ENCODE peak calls at places on chromosomes 6 and 20, in four cellular contexts. B is prostate gland, V is heart left ventricle, Q is thyroid gland. P is an unnamed sample.

GRCh38 chr20:57938158-57939108 is 228.6 kb upstream of the PMEPA1 start:
- DNase-seq in B (no peak), V (peak), Q (no peak), P (no peak)

GRCh38 chr6:54892831-54893230 is 46.3 kb downstream of the FAM83B start:
- DNase-seq in B (no peak), V (no peak), Q (no peak), P (peak)

GRCh38 chr6:143449731-143450452 is 603 bp downstream of the ADAT2 start:
- DNase-seq in B (peak), V (no peak), Q (no peak), P (no peak)

GRCh38 chr6:43798688-43799444 is 28.9 kb downstream of the VEGFA start:
- DNase-seq in B (no peak), V (peak), Q (peak), P (peak)

GRCh38 chr6:106184629-106185028 is 98.5 kb downstream of the PRDM1 start:
- DNase-seq in B (no peak), V (no peak), Q (no peak), P (no peak)

GRCh38 chr20:39356913-39357312 is 394.8 kb downstream of the DHX35 start:
- DNase-seq in B (no peak), V (no peak), Q (no peak), P (no peak)

GRCh38 chr6:19052219-19052618 is 665.1 kb downstream of the RNF144B start:
- DNase-seq in B (no peak), V (no peak), Q (no peak), P (no peak)

GRCh38 chr20:50415516-50416268 is 94.5 kb upstream of the PTPN1 start:
- DNase-seq in B (peak), V (peak), Q (peak), P (peak)

GRCh38 chr6:148157841-148158240 is 184.8 kb upstream of the SASH1 start:
- DNase-seq in B (no peak), V (no peak), Q (peak), P (no peak)

GRCh38 chr6:83226517-83226916 is 33.4 kb downstream of the RWDD2A start:
- DNase-seq in B (no peak), V (no peak), Q (no peak), P (no peak)

GRCh38 chr6:142384455-142385332 is 82.9 kb downstream of the ADGRG6 start:
- DNase-seq in B (no peak), V (no peak), Q (no peak), P (no peak)

GRCh38 chr6:42101186-42101657 is 41.2 kb downstream of the C6orf132 start:
- DNase-seq in B (peak), V (no peak), Q (peak), P (no peak)

GRCh38 chr6:69915346-69915745 is 49.0 kb downstream of the COL19A1 start:
- DNase-seq in B (no peak), V (no peak), Q (no peak), P (no peak)

GRCh38 chr6:56843476-56844349 is 111.2 kb upstream of the BEND6 start:
- DNase-seq in B (peak), V (peak), Q (peak), P (peak)

GRCh38 chr6:166402582-166403277 is 20.0 kb upstream of the MPC1 start:
- DNase-seq in B (no peak), V (no peak), Q (no peak), P (no peak)

GRCh38 chr6:8499540-8499939 is 64.2 kb upstream of the SLC35B3 start:
- DNase-seq in B (no peak), V (no peak), Q (peak), P (peak)

GRCh38 chr6:160781298-160781697 is 79.3 kb downstream of the PLG start:
- DNase-seq in B (no peak), V (no peak), Q (no peak), P (no peak)

GRCh38 chr6:135129139-135129867 is 51.8 kb upstream of the MYB start:
- DNase-seq in B (no peak), V (no peak), Q (no peak), P (no peak)

GRCh38 chr20:63625771-63626423 is 1.0 kb downstream of the GMEB2 start:
- DNase-seq in B (no peak), V (no peak), Q (peak), P (no peak)

GRCh38 chr6:121666809-121667208 is 231.4 kb downstream of the GJA1 start:
- DNase-seq in B (no peak), V (no peak), Q (no peak), P (peak)

DNA sequence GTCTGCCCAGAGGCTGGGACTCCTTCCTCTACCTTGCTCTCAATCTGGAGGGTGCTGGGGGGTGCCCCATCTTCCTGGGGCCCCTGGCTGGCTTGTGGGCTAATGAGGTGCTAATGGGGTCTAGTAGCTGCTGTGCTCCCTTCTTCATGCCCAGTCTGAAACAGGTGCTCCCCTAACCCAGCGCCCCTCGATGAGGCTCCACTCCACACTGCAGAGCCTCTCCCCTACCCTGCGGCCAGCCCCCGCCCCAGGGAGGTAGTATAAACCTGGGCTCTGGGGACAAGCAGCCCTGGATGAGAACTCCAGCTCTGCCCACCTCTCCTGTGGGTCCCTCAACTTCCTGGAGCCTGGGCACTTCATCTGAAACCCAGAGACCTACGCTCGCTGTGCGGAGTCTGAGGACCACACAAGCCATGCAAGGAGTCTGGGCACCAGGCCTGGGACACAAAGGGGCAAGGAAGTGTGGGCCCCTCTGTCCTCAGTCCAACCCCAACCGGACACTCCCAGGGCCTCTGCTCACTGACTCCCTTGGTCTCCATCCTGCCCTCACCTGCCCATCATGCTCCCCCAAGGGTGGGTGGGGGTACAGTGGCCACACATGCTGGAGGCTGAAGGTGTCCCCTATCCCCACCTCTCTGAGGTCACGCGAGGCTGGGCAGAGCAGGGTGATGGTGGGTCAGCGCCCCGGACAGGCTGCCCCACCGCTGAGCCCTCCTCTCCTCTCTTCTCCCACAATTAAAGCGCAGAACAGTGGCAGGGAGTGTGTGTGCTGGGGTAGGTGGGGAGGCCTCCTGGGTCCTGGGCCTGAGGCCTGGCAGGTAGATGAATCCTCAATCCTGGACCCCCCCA is 6.2 kb downstream of the RPL10A start:
- DNase-seq in B (no peak), V (no peak), Q (no peak), P (no peak)
- TF ChIP-seq POLR2A in B (no peak), V (no peak), Q (no peak), P (no peak)

DNA sequence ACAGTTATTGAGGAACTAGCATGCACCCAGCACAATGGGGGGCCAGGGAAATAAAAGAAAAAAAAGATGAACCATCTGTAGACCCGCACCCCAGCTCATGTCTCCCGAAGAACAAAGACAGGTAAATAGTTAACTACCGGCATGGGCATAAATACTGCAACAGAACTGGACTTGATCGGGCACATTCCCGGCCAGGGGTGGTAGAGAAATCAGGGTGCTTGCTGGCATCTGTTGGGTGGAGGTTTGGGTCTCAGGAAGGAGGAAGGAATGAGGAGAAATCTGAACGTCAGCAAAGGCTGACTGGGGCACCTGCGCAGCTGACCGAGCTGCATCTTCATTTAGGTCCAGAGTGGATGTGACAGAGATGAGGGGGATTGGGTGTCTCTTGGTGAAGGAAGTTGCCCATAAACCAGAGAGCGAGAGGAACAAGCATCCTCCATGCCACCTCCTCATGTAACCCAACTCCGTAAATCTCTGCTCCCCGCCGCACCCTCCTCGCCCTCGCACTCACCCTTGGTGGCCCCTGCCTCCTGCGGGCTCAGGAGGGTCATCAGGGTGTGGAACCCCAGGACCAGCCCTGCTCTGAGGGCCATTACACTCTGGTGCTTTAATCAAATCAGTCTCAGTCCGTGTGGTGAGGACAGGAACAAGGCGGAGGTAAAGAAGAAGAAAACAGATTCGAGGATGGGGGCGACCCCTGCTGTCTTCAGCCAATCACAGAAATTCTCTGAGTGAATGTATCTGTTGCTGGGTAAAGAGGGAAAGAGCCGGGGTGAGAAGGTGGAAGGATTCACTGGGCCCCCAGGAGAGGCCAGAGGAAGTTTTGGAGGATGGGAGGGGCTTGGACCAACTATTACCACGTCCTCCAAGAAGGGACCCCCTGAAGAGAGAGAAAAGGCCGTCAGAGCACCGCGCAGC is at the start of gene HLA-DOA:
- DNase-seq in B (no peak), V (no peak), Q (no peak), P (peak)
- TF ChIP-seq POLR2A in B (no peak), V (no peak), Q (no peak), P (no peak)

GRCh38 chr6:7052441-7052936 is 55.3 kb upstream of the RREB1 start:
- DNase-seq in B (no peak), V (peak), Q (peak), P (no peak)

GRCh38 chr6:7053125-7053784 is 54.5 kb upstream of the RREB1 start:
- DNase-seq in B (no peak), V (no peak), Q (peak), P (no peak)

GRCh38 chr6:7050099-7050498 is 57.7 kb upstream of the RREB1 start:
- DNase-seq in B (no peak), V (no peak), Q (no peak), P (no peak)

GRCh38 chr6:7050911-7051779 is 56.6 kb upstream of the RREB1 start:
- DNase-seq in B (peak), V (peak), Q (peak), P (no peak)

DNA sequence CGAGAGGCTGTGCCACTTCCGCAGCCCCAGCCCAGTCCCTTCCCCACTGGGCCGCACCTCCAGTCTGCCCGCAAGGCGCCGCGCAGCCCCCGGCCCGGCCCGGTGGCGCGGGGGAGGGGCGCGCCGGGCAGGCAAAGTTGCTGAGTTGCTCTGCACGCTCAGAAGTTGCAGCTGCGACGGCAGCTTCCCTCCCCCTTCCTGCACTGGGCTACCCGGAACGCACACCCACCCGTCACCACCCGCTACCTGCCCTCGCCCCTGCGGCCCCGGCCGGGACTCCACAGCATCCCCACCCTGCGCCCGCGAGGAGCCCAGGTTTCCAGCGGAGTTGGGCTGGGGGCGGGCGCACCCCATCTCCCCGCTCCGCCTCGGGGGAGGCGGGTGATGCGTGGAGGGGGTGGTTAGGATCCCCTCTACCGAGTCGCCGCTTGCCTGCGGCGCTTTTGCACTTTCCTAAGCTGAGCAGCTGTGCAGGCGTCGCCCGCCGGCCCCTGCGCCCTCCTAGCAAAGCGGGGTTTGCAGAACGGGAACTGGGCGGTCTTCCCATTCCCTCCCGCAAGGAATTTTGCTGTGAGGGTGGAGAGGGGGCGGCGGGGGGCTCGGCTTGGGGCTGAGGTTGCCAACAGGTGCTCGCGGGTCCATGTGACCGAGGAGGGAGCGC is 55.9 kb upstream of the RREB1 start:
- DNase-seq in B (peak), V (peak), Q (peak), P (no peak)
- TF ChIP-seq POLR2A in B (no peak), V (no peak), Q (no peak), P (no peak)

DNA sequence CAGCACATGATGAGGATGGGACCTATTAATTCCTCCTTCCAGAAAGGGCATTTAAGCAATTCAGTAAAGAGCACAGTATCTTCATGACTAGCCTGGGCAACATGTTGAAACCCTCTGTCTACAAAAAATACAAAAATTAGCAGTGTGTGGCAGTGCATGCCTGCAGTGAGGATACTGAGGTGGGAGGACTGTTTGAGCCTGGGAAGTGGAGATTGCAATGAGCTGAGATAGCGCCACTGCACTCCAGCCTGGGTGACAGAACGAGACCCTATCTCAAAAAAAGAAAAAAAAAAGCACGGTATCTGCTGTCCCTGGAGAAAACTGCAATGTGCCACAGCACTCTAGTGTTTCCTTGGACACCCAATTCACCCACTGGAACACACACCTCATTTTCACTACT is 18.4 kb downstream of the SAMD3 start:
- DNase-seq in B (no peak), V (no peak), Q (no peak), P (no peak)
- TF ChIP-seq POLR2A in B (no peak), V (no peak), Q (no peak), P (no peak)

GRCh38 chr20:22584922-22585785 is 782 bp upstream of the FOXA2 start:
- DNase-seq in B (no peak), V (no peak), Q (peak), P (no peak)

GRCh38 chr20:22582386-22582959 is 1.9 kb downstream of the FOXA2 start:
- DNase-seq in B (no peak), V (no peak), Q (no peak), P (no peak)

GRCh38 chr20:22582960-22583772 is 1.2 kb downstream of the FOXA2 start:
- DNase-seq in B (no peak), V (no peak), Q (peak), P (no peak)

GRCh38 chr20:22584630-22584921 is 204 bp upstream of the FOXA2 start:
- DNase-seq in B (no peak), V (no peak), Q (peak), P (no peak)

DNA sequence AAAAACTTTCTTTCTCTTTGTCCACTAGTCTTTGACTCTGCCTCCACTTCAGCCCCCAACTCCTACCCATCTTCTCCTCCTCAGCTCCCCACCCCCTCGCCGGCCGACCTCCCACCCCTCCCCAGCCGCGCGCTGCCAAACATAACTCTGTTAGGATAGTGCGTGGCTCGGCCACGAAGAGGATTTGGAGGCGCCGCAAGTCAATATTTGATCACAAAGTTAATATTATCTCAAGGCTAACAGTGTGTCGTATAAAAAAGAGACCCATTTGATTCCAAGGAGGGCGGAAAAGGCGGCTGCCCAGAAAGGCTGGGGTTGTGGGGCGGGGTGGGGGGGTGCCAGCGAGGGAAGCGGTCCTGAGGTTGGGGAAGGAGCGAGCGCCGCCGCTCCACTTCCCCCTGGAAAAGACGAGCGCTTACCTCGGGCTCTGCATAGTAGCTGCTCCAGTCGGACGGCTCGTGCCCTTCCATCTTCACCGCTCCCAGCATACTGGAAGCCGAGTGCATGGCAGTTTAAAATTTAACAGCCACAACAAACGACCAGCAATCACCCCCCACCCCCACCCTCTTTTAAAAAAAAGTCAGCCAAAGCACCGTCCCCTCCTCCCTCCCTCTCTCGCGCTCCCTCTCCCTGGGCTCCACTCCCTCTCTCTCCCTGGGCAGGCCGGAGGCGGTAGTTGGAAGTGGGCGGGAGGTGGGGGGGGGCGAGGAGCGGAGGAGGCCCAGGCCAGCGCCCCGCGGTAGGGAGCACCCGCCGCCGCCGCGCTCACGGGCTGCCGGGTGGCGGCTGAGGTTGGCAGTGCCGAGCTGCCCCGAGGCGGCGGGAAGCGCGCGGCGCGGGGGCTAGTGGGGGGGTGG is at the start of gene FOXA2:
- DNase-seq in B (no peak), V (no peak), Q (peak), P (no peak)
- TF ChIP-seq POLR2A in B (no peak), V (no peak), Q (no peak), P (no peak)

GRCh38 chr6:157235600-157236039 is 87.7 kb downstream of the TMEM242 start:
- DNase-seq in B (no peak), V (peak), Q (peak), P (no peak)
- TF ChIP-seq POLR2A in B (no peak), V (no peak), Q (no peak), P (no peak)